ENCODE peak calls at places on chromosomes 1 and 21, in seven cellular contexts. G is fibroblast of gingiva, E is MM.1S, N is endothelial cell, I is SW 1271, J is nucleus accumbens, X is caudate nucleus. R is an unnamed sample.

GRCh38 chr1:111731956-111732355 is 7.2 kb downstream of the INKA2 start:
- DNase-seq in I (no peak), X (no peak), E (no peak), J (no peak), G (no peak), N (no peak), R (no peak)

GRCh38 chr1:53541761-53542550 is 82.8 kb downstream of the DMRTB1 start:
- DNase-seq in X (no peak), G (peak; percentile 96), I (peak; percentile 1), N (peak; percentile 60), J (no peak), E (peak; percentile 13), R (no peak)

GRCh38 chr21:38420140-38420539 is 78.1 kb downstream of the ERG start:
- DNase-seq in I (no peak), J (no peak), X (no peak), G (no peak), N (no peak), E (no peak), R (no peak)

GRCh38 chr1:204493145-204493881 is 1.3 kb downstream of the PIK3C2B start:
- DNase-seq in X (peak; percentile 70), G (peak; percentile 69), J (peak; percentile 36), E (no peak), N (no peak), I (no peak), R (no peak)

GRCh38 chr1:69404486-69404885 is 163.2 kb upstream of the LRRC7 start:
- DNase-seq in I (no peak), E (no peak), J (no peak), G (no peak), N (no peak), X (no peak), R (no peak)

GRCh38 chr1:10616696-10617095 is 141.9 kb downstream of the PEX14 start:
- DNase-seq in X (no peak), I (no peak), G (no peak), N (no peak), J (no peak), E (no peak), R (no peak)

GRCh38 chr1:209926045-209926444 is 12.0 kb upstream of the SYT14 start:
- DNase-seq in I (no peak), J (no peak), E (no peak), G (peak; percentile 45), X (no peak), N (no peak), R (no peak)

GRCh38 chr1:3111616-3112021 is 42.6 kb downstream of the PRDM16 start:
- DNase-seq in E (no peak), G (no peak), I (no peak), N (no peak), X (no peak), J (no peak), R (no peak)

GRCh38 chr1:32240140-32240951 is 6.7 kb upstream of the FAM167B start:
- DNase-seq in G (peak; percentile 57), N (peak; percentile 45), X (peak; percentile 56), I (peak; percentile 76), E (peak; percentile 14), J (peak; percentile 51), R (no peak)

GRCh38 chr1:218499021-218499691 is 154.0 kb downstream of the TGFB2 start:
- DNase-seq in E (no peak), J (no peak), G (peak; percentile 87), X (no peak), I (peak; percentile 71), N (no peak), R (no peak)

GRCh38 chr1:82604524-82604923 is 803.8 kb downstream of the ADGRL2 start:
- DNase-seq in I (no peak), J (peak; percentile 7), X (peak; percentile 10), N (no peak), G (no peak), E (no peak), R (no peak)

GRCh38 chr1:52007228-52008073 is 17.0 kb upstream of the RAB3B start:
- DNase-seq in I (no peak), X (no peak), G (peak; percentile 31), N (no peak), J (no peak), E (no peak), R (no peak)

GRCh38 chr1:43531453-43531905 is 796 bp downstream of the PTPRF start:
- DNase-seq in J (no peak), E (no peak), G (no peak), N (peak; percentile 52), I (peak; percentile 13), X (no peak), R (no peak)

GRCh38 chr1:31198591-31198990 is 41.1 kb downstream of the NKAIN1 start:
- DNase-seq in J (no peak), N (no peak), X (no peak), I (no peak), E (no peak), G (no peak), R (no peak)

GRCh38 chr1:112849425-112849966 is 106.5 kb downstream of the SLC16A1 start:
- DNase-seq in G (peak; percentile 17), E (no peak), J (peak; percentile 28), I (peak; percentile 47), N (peak; percentile 48), X (peak; percentile 38), R (no peak)

GRCh38 chr1:167447521-167448136 is 70.7 kb downstream of the CD247 start:
- DNase-seq in N (no peak), I (no peak), J (no peak), E (peak; percentile 82), X (no peak), G (no peak), R (peak; percentile 41)

GRCh38 chr1:168083456-168084325 is 53.0 kb downstream of the GPR161 start:
- DNase-seq in J (no peak), G (no peak), I (no peak), X (no peak), E (peak; percentile 40), N (no peak), R (no peak)

GRCh38 chr1:43936470-43937151 is 3.0 kb downstream of the ARTN start:
- DNase-seq in G (peak; percentile 26), N (peak; percentile 63), I (no peak), J (no peak), E (no peak), X (no peak), R (no peak)

GRCh38 chr1:234369784-234370183 is 3.5 kb upstream of the COA6 start:
- DNase-seq in J (no peak), I (no peak), X (no peak), N (no peak), G (peak; percentile 60), E (no peak), R (no peak)

GRCh38 chr1:100077525-100077924 is 55.2 kb downstream of the SASS6 start:
- DNase-seq in X (no peak), I (no peak), J (peak; percentile 7), G (no peak), E (no peak), N (no peak), R (no peak)

GRCh38 chr1:225816643-225817538 is 7.0 kb downstream of the EPHX1 start:
- DNase-seq in E (no peak), I (no peak), X (peak; percentile 42), J (peak; percentile 48), G (peak; percentile 36), N (peak; percentile 26), R (no peak)

GRCh38 chr1:231357187-231357772 is 19.2 kb downstream of the SPRTN start:
- DNase-seq in J (no peak), G (no peak), X (no peak), E (no peak), I (no peak), N (no peak), R (no peak)

GRCh38 chr1:54934869-54935268 is 45.6 kb upstream of the TMEM61 start:
- DNase-seq in G (peak; percentile 95), E (no peak), J (no peak), N (no peak), I (peak; percentile 54), X (no peak), R (no peak)

GRCh38 chr1:111140680-111140967 is 601 bp downstream of the CEPT1 start:
- DNase-seq in E (peak; percentile 10), N (peak; percentile 54), G (peak; percentile 55), X (no peak), I (peak; percentile 45), J (no peak), R (no peak)

GRCh38 chr1:116766616-116767469 is 12.6 kb downstream of the CD2 start:
- DNase-seq in X (no peak), E (no peak), G (no peak), J (no peak), I (no peak), N (no peak), R (no peak)

GRCh38 chr1:209651148-209651547 is 1.1 kb downstream of the LAMB3 start:
- DNase-seq in I (peak; percentile 43), X (no peak), J (no peak), N (no peak), G (peak; percentile 52), E (peak; percentile 44), R (no peak)

GRCh38 chr1:29305943-29306342 is 69.6 kb downstream of the PTPRU start:
- DNase-seq in J (no peak), N (no peak), E (no peak), I (no peak), X (no peak), G (no peak), R (no peak)

GRCh38 chr1:185488673-185489311 is 171.7 kb upstream of the IVNS1ABP start:
- DNase-seq in I (no peak), J (no peak), G (no peak), E (no peak), X (no peak), N (no peak), R (no peak)

GRCh38 chr1:32372149-32372756 is 9.9 kb downstream of the TSSK3 start:
- DNase-seq in J (no peak), X (no peak), I (no peak), N (no peak), E (no peak), G (no peak), R (no peak)

GRCh38 chr1:192506741-192507155 is 68.8 kb upstream of the RGS1 start:
- DNase-seq in N (no peak), I (no peak), G (peak; percentile 7), E (peak; percentile 83), X (no peak), J (no peak), R (no peak)

GRCh38 chr21:37220433-37220980 is 46.6 kb downstream of the VPS26C start:
- DNase-seq in G (peak; percentile 32), X (peak; percentile 41), J (peak; percentile 47), I (peak; percentile 13), E (peak; percentile 12), N (peak; percentile 53), R (peak; percentile 13)

GRCh38 chr1:109535971-109536491 is 3.6 kb upstream of the GPR61 start:
- DNase-seq in I (no peak), E (no peak), X (peak; percentile 75), N (no peak), G (no peak), J (peak; percentile 82), R (no peak)